ENCODE peak calls at places on chromosomes 5 and 9, in five cellular contexts. U is heart right ventricle; T is psoas muscle; A is body of pancreas; B is CD4-positive, alpha-beta T cell. E is an unnamed sample.

GRCh38 chr9:130918102-130918869 is 20.8 kb downstream of the FIBCD1 start:
- DNase-seq in U (no peak), T (no peak), A (no peak), B (no peak), E (no peak)

GRCh38 chr5:8057764-8058163 is 188.8 kb downstream of the MTRR start:
- DNase-seq in U (no peak), T (no peak), A (no peak), B (no peak), E (peak; percentile 33)

GRCh38 chr5:88824892-88825781 is 57.8 kb downstream of the MEF2C start:
- DNase-seq in U (no peak), T (no peak), A (no peak), B (no peak), E (no peak)

GRCh38 chr5:53038196-53038847 is 49.2 kb downstream of the ITGA2 start:
- DNase-seq in U (no peak), T (no peak), A (peak; percentile 11), B (no peak), E (no peak)

GRCh38 chr5:173653822-173654523 is 37.5 kb upstream of the BOD1 start:
- DNase-seq in U (no peak), T (no peak), A (no peak), B (no peak), E (no peak)

GRCh38 chr5:95892784-95893354 is 68.8 kb downstream of the ELL2 start:
- DNase-seq in U (no peak), T (no peak), A (peak; percentile 58), B (peak; percentile 12), E (no peak)

GRCh38 chr9:129008469-129008965 is 19.6 kb downstream of the SH3GLB2 start:
- DNase-seq in U (no peak), T (peak; percentile 47), A (no peak), B (no peak), E (no peak)

GRCh38 chr9:68552700-68553099 is 12.0 kb upstream of the TMEM252 start:
- DNase-seq in U (no peak), T (no peak), A (no peak), B (no peak), E (no peak)

GRCh38 chr5:122674412-122674811 is 100.5 kb upstream of the SNX2 start:
- DNase-seq in U (no peak), T (no peak), A (no peak), B (no peak), E (no peak)

GRCh38 chr9:91376239-91376638 is 14.5 kb upstream of the AUH start:
- DNase-seq in U (no peak), T (no peak), A (no peak), B (no peak), E (no peak)

GRCh38 chr9:111940697-111941096 is 44.1 kb downstream of the UGCG start:
- DNase-seq in U (no peak), T (no peak), A (no peak), B (no peak), E (no peak)

GRCh38 chr5:89342106-89342876 is 459.3 kb upstream of the MEF2C start:
- DNase-seq in U (no peak), T (no peak), A (no peak), B (no peak), E (no peak)

GRCh38 chr9:137593176-137593575 is 2.9 kb upstream of the ZMYND19 start:
- DNase-seq in U (no peak), T (no peak), A (peak; percentile 88), B (no peak), E (no peak)

GRCh38 chr9:21993893-21994525 is at the start of gene CDKN2A:
- DNase-seq in U (no peak), T (peak; percentile 58), A (peak; percentile 47), B (peak; percentile 39), E (no peak)

GRCh38 chr9:128902351-128903078 is 18.3 kb upstream of the PHYHD1 start:
- DNase-seq in U (peak; percentile 64), T (no peak), A (no peak), B (peak; percentile 89), E (no peak)

GRCh38 chr5:159034083-159034824 is 65.5 kb downstream of the EBF1 start:
- DNase-seq in U (no peak), T (no peak), A (peak; percentile 20), B (no peak), E (no peak)

GRCh38 chr5:62431735-62432617 is 19.4 kb downstream of the IPO11 start:
- DNase-seq in U (no peak), T (no peak), A (peak; percentile 22), B (no peak), E (no peak)

GRCh38 chr5:122063836-122064235 is 14.2 kb downstream of the LOX start:
- DNase-seq in U (no peak), T (no peak), A (no peak), B (no peak), E (no peak)

GRCh38 chr5:40775846-40776657 is 20.3 kb upstream of the TTC33 start:
- DNase-seq in U (no peak), T (no peak), A (no peak), B (no peak), E (no peak)

GRCh38 chr5:89069591-89069990 is 186.6 kb upstream of the MEF2C start:
- DNase-seq in U (no peak), T (no peak), A (no peak), B (no peak), E (no peak)

GRCh38 chr5:19855453-19855852 is 132.5 kb downstream of the CDH18 start:
- DNase-seq in U (no peak), T (no peak), A (peak; percentile 69), B (no peak), E (no peak)

GRCh38 chr5:39209924-39210323 is 9.4 kb downstream of the FYB1 start:
- DNase-seq in U (peak; percentile 19), T (peak; percentile 56), A (no peak), B (peak; percentile 83), E (no peak)

GRCh38 chr9:78031271-78031825 is at the start of gene GNAQ:
- DNase-seq in U (peak; percentile 35), T (peak; percentile 57), A (peak; percentile 45), B (no peak), E (no peak)

GRCh38 chr5:175508896-175509295 is 30.5 kb downstream of the SFXN1 start:
- DNase-seq in U (no peak), T (no peak), A (no peak), B (no peak), E (no peak)

GRCh38 chr9:3956081-3956701 is 343.7 kb downstream of the GLIS3 start:
- DNase-seq in U (no peak), T (no peak), A (no peak), B (no peak), E (no peak)

GRCh38 chr5:41009228-41009627 is 61.9 kb downstream of the MROH2B start:
- DNase-seq in U (no peak), T (no peak), A (no peak), B (no peak), E (no peak)

GRCh38 chr5:150653145-150653761 is 7.8 kb upstream of the MYOZ3 start:
- DNase-seq in U (no peak), T (no peak), A (no peak), B (no peak), E (no peak)
- TF ChIP-seq CTCF in U (no peak), T (peak; percentile 6), A (no peak), B (no peak), E (no peak)

GRCh38 chr5:132489871-132490483 is 596 bp downstream of the IRF1 start:
- DNase-seq in U (peak; percentile 68), T (peak; percentile 78), A (peak; percentile 72), B (peak; percentile 63), E (peak; percentile 30)

GRCh38 chr5:132490484-132491367 is at the start of gene IRF1:
- DNase-seq in U (peak; percentile 96), T (peak; percentile 98), A (peak; percentile 97), B (peak; percentile 99), E (peak; percentile 94)

GRCh38 chr5:132488590-132488989 is 2.0 kb downstream of the IRF1 start:
- DNase-seq in U (no peak), T (no peak), A (no peak), B (no peak), E (no peak)

GRCh38 chr5:132487841-132488555 is 2.6 kb downstream of the IRF1 start:
- DNase-seq in U (no peak), T (no peak), A (no peak), B (no peak), E (no peak)

GRCh38 chr5:132489051-132489770 is 1.4 kb downstream of the IRF1 start:
- DNase-seq in U (no peak), T (no peak), A (no peak), B (peak; percentile 4), E (no peak)
- H3K27ac ChIP-seq in U (peak overlapping the region; percentile 100), T (peak overlapping the region; percentile 89), A (peak overlapping the region; percentile 98), B (peak overlapping the region; percentile 99), E (peak overlapping the region; percentile 87)

GRCh38 chr9:136098210-136098609 is 3.1 kb upstream of the NACC2 start:
- DNase-seq in U (no peak), T (no peak), A (no peak), B (no peak), E (no peak)

GRCh38 chr9:136099547-136099946 is 4.5 kb upstream of the NACC2 start:
- DNase-seq in U (no peak), T (no peak), A (no peak), B (no peak), E (no peak)

GRCh38 chr9:136103651-136104487 is 8.8 kb upstream of the NACC2 start:
- DNase-seq in U (no peak), T (peak; percentile 55), A (no peak), B (no peak), E (no peak)

GRCh38 chr9:136098844-136099243 is 3.8 kb upstream of the NACC2 start:
- DNase-seq in U (no peak), T (no peak), A (no peak), B (no peak), E (no peak)

DNA sequence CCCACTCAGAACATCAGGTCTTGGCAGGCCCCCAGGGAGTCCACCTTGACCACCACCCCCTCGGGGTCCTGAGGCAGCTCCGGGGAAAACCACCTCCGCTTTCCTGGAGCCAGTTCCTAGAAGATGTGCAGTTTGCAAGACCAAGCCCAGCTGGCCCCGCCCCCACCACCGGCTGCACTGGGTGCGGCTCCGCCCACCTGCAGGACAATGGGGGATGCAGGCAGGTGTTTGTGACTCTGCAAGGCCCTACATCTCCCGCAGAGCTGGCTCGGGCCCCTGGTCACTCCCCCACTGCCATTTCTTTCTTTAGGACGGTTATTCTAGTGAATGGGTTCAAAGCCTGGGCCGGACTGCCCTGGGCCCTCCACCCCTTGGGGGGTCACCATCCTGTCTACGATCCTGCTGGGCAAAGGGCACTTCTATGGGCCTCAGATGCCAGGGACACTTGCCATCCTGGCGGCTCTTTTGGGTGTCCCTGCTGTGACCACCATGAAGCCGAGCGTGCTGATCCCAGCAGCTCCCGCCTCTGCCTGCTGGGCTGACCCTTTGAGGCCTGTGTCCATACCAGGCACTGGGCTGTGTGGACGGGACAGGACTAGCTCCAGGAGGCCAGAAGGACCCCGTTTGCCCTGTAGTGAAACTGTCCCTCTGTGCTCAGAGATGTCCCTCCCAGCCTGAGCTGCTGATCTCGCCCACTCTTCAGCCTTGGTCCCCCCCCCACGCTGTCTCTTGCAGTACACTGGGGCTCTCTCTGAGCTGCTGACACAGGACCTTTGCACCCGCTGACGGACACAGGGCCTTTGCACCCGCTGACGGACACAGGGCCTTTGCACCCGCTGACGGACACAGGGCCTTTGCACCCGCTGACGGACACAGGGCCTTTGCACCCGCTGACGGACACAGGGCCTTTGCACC is 5.9 kb upstream of the NACC2 start:
- DNase-seq in U (no peak), T (no peak), A (no peak), B (no peak), E (no peak)
- H3K27me3 ChIP-seq in U (peaks cover 6% of the 10 kb centered on the region), T (no peaks in the 10 kb centered on the region), A (no peaks in the 10 kb centered on the region), B (no peaks in the 10 kb centered on the region), E (no peaks in the 10 kb centered on the region)

DNA sequence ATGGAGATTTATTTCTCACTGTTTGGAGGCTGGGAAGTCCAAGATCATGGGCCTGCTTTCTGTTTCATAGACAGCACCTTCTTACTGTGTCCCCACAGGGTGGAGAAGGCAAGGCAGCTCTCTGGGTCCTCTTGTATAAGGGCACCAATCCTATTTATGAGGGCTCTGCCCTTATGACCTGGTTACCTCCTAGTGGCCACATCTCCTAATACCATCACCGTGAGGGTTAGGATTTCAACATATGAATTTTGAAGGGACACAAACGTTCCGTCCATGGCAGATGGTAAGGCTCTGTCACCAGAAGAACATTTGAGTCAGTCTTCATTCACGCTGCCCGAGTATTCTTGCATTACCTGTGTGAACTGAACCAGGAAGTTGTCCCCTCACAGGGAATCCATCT is 48.4 kb downstream of the ANKRD33B start:
- DNase-seq in U (no peak), T (no peak), A (no peak), B (no peak), E (no peak)
- TF ChIP-seq CTCF in U (no peak), T (no peak), A (no peak), B (no peak), E (no peak)